ENCODE peak calls at places on chromosome X, in ten cellular contexts. M is colonic mucosa; C is heart left ventricle; J is RWPE2; N is breast epithelium; S is fibroblast of lung; P is CD4-positive, CD25-positive, alpha-beta regulatory T cell; U is endodermal cell; Z is CD8-positive, alpha-beta memory T cell; H is heart right ventricle. E is an unnamed sample.

GRCh38 chrX:285076-285677 is 4.0 kb downstream of the PLCXD1 start:
- DNase-seq in M (peak; percentile 7), C (no peak), J (no peak), N (no peak), S (no peak), P (no peak), U (no peak), Z (no peak), H (no peak), E (no peak)

GRCh38 chrX:111101580-111101979 is 5.6 kb downstream of the PAK3 start:
- DNase-seq in M (no peak), C (no peak), J (no peak), N (no peak), S (no peak), P (no peak), U (no peak), Z (no peak), H (no peak), E (no peak)

GRCh38 chrX:13840121-13840520 is 23.2 kb upstream of the GPM6B start:
- DNase-seq in M (no peak), C (no peak), J (no peak), N (no peak), S (no peak), P (no peak), U (no peak), Z (no peak), H (no peak), E (no peak)

GRCh38 chrX:36963069-36963808 is 44.9 kb upstream of the FAM47C start:
- DNase-seq in M (no peak), C (no peak), J (no peak), N (no peak), S (no peak), P (no peak), U (peak; percentile 58), Z (no peak), H (no peak), E (no peak)

GRCh38 chrX:20060961-20061868 is 55.5 kb downstream of the MAP7D2 start:
- DNase-seq in M (no peak), C (no peak), J (no peak), N (no peak), S (no peak), P (no peak), U (no peak), Z (no peak), H (no peak), E (no peak)

GRCh38 chrX:40945366-40945713 is 139.9 kb upstream of the USP9X start:
- DNase-seq in M (peak; percentile 46), C (no peak), J (no peak), N (no peak), S (peak; percentile 90), P (no peak), U (no peak), Z (no peak), H (no peak), E (no peak)

GRCh38 chrX:69066966-69067525 is 98.2 kb downstream of the PJA1 start:
- DNase-seq in M (no peak), C (no peak), J (no peak), N (no peak), S (no peak), P (no peak), U (peak; percentile 32), Z (no peak), H (no peak), E (no peak)

GRCh38 chrX:41382699-41383645 is 49.0 kb downstream of the DDX3X start:
- DNase-seq in M (peak; percentile 57), C (no peak), J (no peak), N (no peak), S (peak; percentile 63), P (peak; percentile 81), U (no peak), Z (peak; percentile 13), H (no peak), E (no peak)

GRCh38 chrX:69031181-69031580 is 134.1 kb downstream of the PJA1 start:
- DNase-seq in M (no peak), C (no peak), J (no peak), N (no peak), S (no peak), P (no peak), U (peak; percentile 75), Z (no peak), H (no peak), E (no peak)

GRCh38 chrX:101252634-101253033 is 33.0 kb downstream of the DRP2 start:
- DNase-seq in M (no peak), C (no peak), J (no peak), N (no peak), S (no peak), P (no peak), U (no peak), Z (no peak), H (no peak), E (no peak)

GRCh38 chrX:77493677-77494553 is 46.7 kb downstream of the FGF16 start:
- DNase-seq in M (no peak), C (no peak), J (no peak), N (no peak), S (peak; percentile 73), P (no peak), U (peak; percentile 91), Z (no peak), H (no peak), E (no peak)

GRCh38 chrX:12673487-12673886 is 117.7 kb upstream of the PRPS2 start:
- DNase-seq in M (no peak), C (no peak), J (no peak), N (no peak), S (no peak), P (no peak), U (no peak), Z (no peak), H (no peak), E (no peak)

GRCh38 chrX:101263766-101264165 is 27.4 kb downstream of the TAF7L start:
- DNase-seq in M (no peak), C (no peak), J (no peak), N (no peak), S (peak; percentile 1), P (no peak), U (no peak), Z (no peak), H (no peak), E (no peak)

GRCh38 chrX:138020941-138021340 is 455.0 kb downstream of the ZIC3 start:
- DNase-seq in M (no peak), C (no peak), J (no peak), N (no peak), S (no peak), P (no peak), U (no peak), Z (no peak), H (no peak), E (no peak)

GRCh38 chrX:101410461-101410860 is 2.4 kb downstream of the HNRNPH2 start:
- DNase-seq in M (no peak), C (no peak), J (no peak), N (no peak), S (no peak), P (no peak), U (no peak), Z (peak; percentile 31), H (no peak), E (no peak)

GRCh38 chrX:47422444-47422843 is 52.1 kb downstream of the ZNF157 start:
- DNase-seq in M (no peak), C (no peak), J (no peak), N (no peak), S (no peak), P (no peak), U (no peak), Z (no peak), H (no peak), E (no peak)
- H3K9me3 ChIP-seq in M (no peaks in the 10 kb centered on the region), C (peaks cover 10% of the 10 kb centered on the region), J (no peaks in the 10 kb centered on the region), N (no peaks in the 10 kb centered on the region), S (no peaks in the 10 kb centered on the region), P (no peaks in the 10 kb centered on the region), U (no peaks in the 10 kb centered on the region), Z (no peaks in the 10 kb centered on the region), H (no peaks in the 10 kb centered on the region), E (no peaks in the 10 kb centered on the region)

GRCh38 chrX:57977992-57978391 is 67.7 kb upstream of the ZXDA start:
- DNase-seq in M (no peak), C (no peak), J (no peak), N (no peak), S (no peak), P (no peak), U (no peak), Z (no peak), H (no peak), E (no peak)
- H3K9me3 ChIP-seq in M (no peaks in the 10 kb centered on the region), C (no peaks in the 10 kb centered on the region), J (no peaks in the 10 kb centered on the region), N (no peaks in the 10 kb centered on the region), S (no peaks in the 10 kb centered on the region), P (no peaks in the 10 kb centered on the region), U (peaks cover 14% of the 10 kb centered on the region), Z (no peaks in the 10 kb centered on the region), H (no peaks in the 10 kb centered on the region), E (no peaks in the 10 kb centered on the region)

DNA sequence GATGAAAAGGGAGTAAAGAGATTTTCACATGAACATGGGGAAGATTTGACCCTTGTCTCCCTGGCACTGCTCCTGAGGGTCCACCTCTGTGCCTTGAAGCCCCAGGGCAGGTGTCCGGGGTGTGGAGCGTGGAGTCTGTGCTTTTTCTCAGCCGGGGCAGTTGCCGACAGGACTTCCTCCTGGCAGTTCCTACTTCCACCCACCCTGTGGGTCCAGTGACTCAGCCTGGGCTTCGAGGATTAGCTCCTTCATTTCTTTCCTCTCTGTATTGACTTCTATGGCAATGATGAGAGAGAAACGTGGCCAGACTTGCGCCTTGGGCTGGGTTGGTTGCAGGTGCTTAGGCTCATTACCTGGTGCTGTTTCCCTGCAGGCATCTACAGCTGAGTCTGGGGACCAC is 35.9 kb upstream of the CLCN4 start:
- DNase-seq in M (no peak), C (no peak), J (no peak), N (no peak), S (no peak), P (no peak), U (no peak), Z (no peak), H (no peak), E (no peak)
- H3K9me3 ChIP-seq in M (no peaks in the 10 kb centered on the region), C (no peaks in the 10 kb centered on the region), J (no peaks in the 10 kb centered on the region), N (no peaks in the 10 kb centered on the region), S (no peaks in the 10 kb centered on the region), P (no peaks in the 10 kb centered on the region), U (peaks cover 41% of the 10 kb centered on the region), Z (no peaks in the 10 kb centered on the region), H (no peaks in the 10 kb centered on the region), E (no peaks in the 10 kb centered on the region)

GRCh38 chrX:151875270-151876026 is 37.2 kb upstream of the MAGEA4 start:
- DNase-seq in M (no peak), C (no peak), J (no peak), N (no peak), S (no peak), P (no peak), U (no peak), Z (no peak), H (peak; percentile 17), E (no peak)

GRCh38 chrX:151878574-151878973 is 34.1 kb upstream of the MAGEA4 start:
- DNase-seq in M (no peak), C (no peak), J (no peak), N (no peak), S (no peak), P (no peak), U (no peak), Z (no peak), H (no peak), E (no peak)

GRCh38 chrX:151870603-151871002 is 42.1 kb upstream of the MAGEA4 start:
- DNase-seq in M (no peak), C (no peak), J (no peak), N (no peak), S (peak; percentile 50), P (no peak), U (no peak), Z (no peak), H (no peak), E (no peak)

GRCh38 chrX:151871244-151871643 is 41.4 kb upstream of the MAGEA4 start:
- DNase-seq in M (no peak), C (no peak), J (peak; percentile 58), N (no peak), S (peak; percentile 66), P (no peak), U (no peak), Z (no peak), H (no peak), E (no peak)

GRCh38 chrX:151873096-151873495 is 39.6 kb upstream of the MAGEA4 start:
- DNase-seq in M (no peak), C (no peak), J (no peak), N (no peak), S (no peak), P (no peak), U (no peak), Z (no peak), H (no peak), E (no peak)
- H3K9me3 ChIP-seq in M (no peaks in the 10 kb centered on the region), C (no peaks in the 10 kb centered on the region), J (no peaks in the 10 kb centered on the region), N (no peaks in the 10 kb centered on the region), S (no peaks in the 10 kb centered on the region), P (no peaks in the 10 kb centered on the region), U (no peaks in the 10 kb centered on the region), Z (no peaks in the 10 kb centered on the region), H (no peaks in the 10 kb centered on the region), E (no peaks in the 10 kb centered on the region)

E was measured in T-helper 17 cell.